ENCODE peak calls at places on chromosomes 16 and 17, in nine cellular contexts. B is DND-41; M is stimulated activated CD8-positive, alpha-beta memory T cell treated with anti-CD3 and anti-CD28 coated beads, Interleukin-7, amount 100 ng/mL, for 1 hour; R is AG09309; V is activated naive CD4-positive, alpha-beta T cell treated with anti-CD3 and anti-CD28 coated beads, Interleukin-2, amount 10 ng/mL, durations not matched to agents 7 days and 5 days; Z is kidney tubule cell; A is activated CD4-positive, alpha-beta T cell treated with anti-CD3 and anti-CD28 coated beads, Interleukin-2, amount 10 ng/mL, durations not matched to agents 7 days and 5 days; I is NCI-H510A; H is NCI-H1436. O is an unnamed sample.

GRCh38 chr17:29909604-29910003 is 20.4 kb downstream of the SSH2 start:
- DNase-seq in B (no peak), M (no peak), R (no peak), V (no peak), Z (peak), A (no peak), I (no peak), H (no peak), O (no peak)

GRCh38 chr17:45313927-45314760 is 2.7 kb downstream of the MAP3K14 start:
- DNase-seq in B (no peak), M (no peak), R (no peak), V (no peak), Z (no peak), A (no peak), I (no peak), H (no peak), O (no peak)

GRCh38 chr16:15653227-15653626 is 3.2 kb downstream of the NDE1 start:
- DNase-seq in B (no peak), M (no peak), R (no peak), V (no peak), Z (peak), A (no peak), I (peak), H (no peak), O (no peak)

GRCh38 chr16:1793578-1794220 is at the start of gene IGFALS:
- DNase-seq in B (no peak), M (no peak), R (no peak), V (no peak), Z (no peak), A (no peak), I (no peak), H (no peak), O (no peak)

GRCh38 chr17:82060001-82060380 is 5.6 kb downstream of the DUS1L start:
- DNase-seq in B (peak), M (no peak), R (no peak), V (no peak), Z (no peak), A (no peak), I (no peak), H (no peak), O (no peak)

GRCh38 chr17:8963017-8963416 is 2.5 kb downstream of the PIK3R5 start:
- DNase-seq in B (no peak), M (no peak), R (no peak), V (no peak), Z (no peak), A (no peak), I (no peak), H (no peak), O (no peak)

GRCh38 chr17:74981979-74982662 is 5.3 kb upstream of the CDR2L start:
- DNase-seq in B (peak), M (peak), R (no peak), V (peak), Z (peak), A (peak), I (peak), H (peak), O (peak)

GRCh38 chr17:57537524-57538410 is 207.3 kb downstream of the CCDC182 start:
- DNase-seq in B (peak), M (no peak), R (no peak), V (peak), Z (peak), A (peak), I (no peak), H (peak), O (no peak)

GRCh38 chr16:81711609-81712329 is 67.3 kb upstream of the PLCG2 start:
- DNase-seq in B (no peak), M (no peak), R (peak), V (no peak), Z (peak), A (no peak), I (no peak), H (no peak), O (no peak)

GRCh38 chr16:58578642-58579041 is 51.0 kb downstream of the CNOT1 start:
- DNase-seq in B (no peak), M (no peak), R (no peak), V (no peak), Z (no peak), A (no peak), I (no peak), H (no peak), O (no peak)

GRCh38 chr16:19696312-19696711 is 21.7 kb downstream of the KNOP1 start:
- DNase-seq in B (peak), M (peak), R (peak), V (peak), Z (peak), A (peak), I (peak), H (peak), O (peak)

GRCh38 chr17:61303334-61304096 is 96.1 kb upstream of the TBX2 start:
- DNase-seq in B (no peak), M (no peak), R (no peak), V (no peak), Z (no peak), A (no peak), I (no peak), H (no peak), O (no peak)

GRCh38 chr16:53937068-53937614 is 233.2 kb downstream of the FTO start:
- DNase-seq in B (no peak), M (no peak), R (no peak), V (no peak), Z (no peak), A (no peak), I (no peak), H (no peak), O (no peak)

GRCh38 chr16:12208341-12209035 is 232.0 kb downstream of the SNX29 start:
- DNase-seq in B (no peak), M (no peak), R (no peak), V (no peak), Z (peak), A (no peak), I (no peak), H (no peak), O (no peak)

O was measured in activated CD4-positive, CD25-positive, alpha-beta regulatory T cell.